ENCODE peak calls at places on chromosome 15, in seven cellular contexts. O is heart left ventricle, D is WERI-Rb-1, X is Peyer's patch, Z is endodermal cell, Q is dorsolateral prefrontal cortex, Y is SK-N-SH. S is an unnamed sample.

GRCh38 chr15:81981888-81982287 is 63.9 kb downstream of the MEX3B start:
- DNase-seq in O (no peak), D (no peak), X (no peak), Z (no peak), Q (no peak), Y (no peak), S (no peak)

GRCh38 chr15:77064539-77065308 is 6.2 kb downstream of the TSPAN3 start:
- DNase-seq in O (no peak), D (no peak), X (no peak), Z (no peak), Q (no peak), Y (no peak), S (no peak)

GRCh38 chr15:99442268-99442897 is 123.4 kb upstream of the MEF2A start:
- DNase-seq in O (peak), D (peak), X (peak), Z (peak), Q (no peak), Y (peak), S (peak)

GRCh38 chr15:38610748-38611147 is 46.1 kb upstream of the RASGRP1 start:
- DNase-seq in O (no peak), D (no peak), X (no peak), Z (no peak), Q (no peak), Y (no peak), S (no peak)

GRCh38 chr15:87227846-87228245 is 1028.7 kb downstream of the NTRK3 start:
- DNase-seq in O (no peak), D (no peak), X (no peak), Z (no peak), Q (no peak), Y (no peak), S (no peak)

GRCh38 chr15:29822100-29822684 is at the start of gene TJP1:
- DNase-seq in O (peak), D (peak), X (no peak), Z (peak), Q (peak), Y (peak), S (no peak)

GRCh38 chr15:64232400-64232799 is 69.6 kb upstream of the PPIB start:
- DNase-seq in O (no peak), D (no peak), X (no peak), Z (no peak), Q (no peak), Y (no peak), S (no peak)

GRCh38 chr15:82647835-82648256 is 683 bp upstream of the CPEB1 start:
- DNase-seq in O (no peak), D (peak), X (peak), Z (peak), Q (peak), Y (peak), S (no peak)

GRCh38 chr15:66454143-66454542 is 43.4 kb downstream of the SNAPC5 start:
- DNase-seq in O (no peak), D (no peak), X (no peak), Z (no peak), Q (no peak), Y (no peak), S (no peak)

GRCh38 chr15:28918141-28918983 is 32.6 kb downstream of the APBA2 start:
- DNase-seq in O (no peak), D (peak), X (no peak), Z (peak), Q (peak), Y (no peak), S (no peak)

GRCh38 chr15:73323374-73323955 is 45.3 kb downstream of the HCN4 start:
- DNase-seq in O (no peak), D (no peak), X (no peak), Z (no peak), Q (no peak), Y (no peak), S (no peak)

GRCh38 chr15:61989698-61990097 is 70.5 kb downstream of the VPS13C start:
- DNase-seq in O (no peak), D (no peak), X (no peak), Z (no peak), Q (no peak), Y (no peak), S (no peak)

GRCh38 chr15:29129903-29130302 is 139.7 kb downstream of the NSMCE3 start:
- DNase-seq in O (no peak), D (no peak), X (no peak), Z (peak), Q (no peak), Y (no peak), S (no peak)

GRCh38 chr15:65994832-65995231 is 125.5 kb downstream of the RAB11A start:
- DNase-seq in O (no peak), D (no peak), X (no peak), Z (no peak), Q (no peak), Y (no peak), S (no peak)

GRCh38 chr15:34802371-34802770 is 7.0 kb upstream of the ACTC1 start:
- DNase-seq in O (no peak), D (no peak), X (no peak), Z (no peak), Q (no peak), Y (no peak), S (no peak)

GRCh38 chr15:65583701-65584100 is 27.2 kb downstream of the INTS14 start:
- DNase-seq in O (no peak), D (no peak), X (peak), Z (no peak), Q (no peak), Y (peak), S (no peak)

GRCh38 chr15:99502661-99503060 is 63.1 kb upstream of the MEF2A start:
- DNase-seq in O (no peak), D (no peak), X (no peak), Z (peak), Q (no peak), Y (no peak), S (no peak)

GRCh38 chr15:65056868-65057548 is 10.8 kb downstream of the RASL12 start:
- DNase-seq in O (peak), D (no peak), X (no peak), Z (no peak), Q (no peak), Y (peak), S (no peak)

GRCh38 chr15:78075490-78076230 is 1.9 kb downstream of the TBC1D2B start:
- DNase-seq in O (no peak), D (no peak), X (no peak), Z (peak), Q (no peak), Y (no peak), S (peak)

GRCh38 chr15:71237456-71238188 is 122.4 kb downstream of the THSD4 start:
- DNase-seq in O (peak), D (no peak), X (no peak), Z (no peak), Q (no peak), Y (no peak), S (peak)

GRCh38 chr15:82966671-82967071 is 14.2 kb upstream of the HOMER2 start:
- DNase-seq in O (no peak), D (no peak), X (no peak), Z (no peak), Q (no peak), Y (no peak), S (no peak)

GRCh38 chr15:55496716-55497115 is 11.3 kb downstream of the DNAAF4 start:
- DNase-seq in O (no peak), D (no peak), X (no peak), Z (no peak), Q (no peak), Y (no peak), S (no peak)

GRCh38 chr15:89912674-89913396 is at the start of gene ARPIN:
- DNase-seq in O (peak), D (peak), X (no peak), Z (peak), Q (peak), Y (peak), S (no peak)

GRCh38 chr15:83960192-83960829 is 275.3 kb upstream of the GOLGA6L4 start:
- DNase-seq in O (no peak), D (no peak), X (no peak), Z (no peak), Q (no peak), Y (no peak), S (no peak)

GRCh38 chr15:68258684-68259083 is 18.9 kb upstream of the FEM1B start:
- DNase-seq in O (no peak), D (no peak), X (no peak), Z (no peak), Q (no peak), Y (no peak), S (no peak)

GRCh38 chr15:68259883-68260282 is 17.7 kb upstream of the FEM1B start:
- DNase-seq in O (no peak), D (no peak), X (no peak), Z (no peak), Q (no peak), Y (no peak), S (no peak)

GRCh38 chr15:68252925-68253534 is 23.5 kb upstream of the CLN6 start:
- DNase-seq in O (no peak), D (peak), X (no peak), Z (peak), Q (peak), Y (peak), S (no peak)

GRCh38 chr15:68261241-68261640 is 16.3 kb upstream of the FEM1B start:
- DNase-seq in O (no peak), D (no peak), X (no peak), Z (no peak), Q (no peak), Y (no peak), S (no peak)

GRCh38 chr15:68256675-68257450 is 20.7 kb upstream of the FEM1B start:
- DNase-seq in O (peak), D (peak), X (peak), Z (peak), Q (peak), Y (no peak), S (peak)
- TF ChIP-seq CTCF in O (no peak), D (no peak), X (no peak), Z (peak), Q (peak), Y (no peak), S (peak)

GRCh38 chr15:40956543-40956982 is 3.3 kb downstream of the CHAC1 start:
- DNase-seq in O (no peak), D (no peak), X (no peak), Z (no peak), Q (no peak), Y (no peak), S (no peak)

GRCh38 chr15:40958146-40958545 is 4.9 kb downstream of the CHAC1 start:
- DNase-seq in O (no peak), D (no peak), X (no peak), Z (no peak), Q (no peak), Y (no peak), S (no peak)

GRCh38 chr15:40955930-40956542 is 2.8 kb downstream of the CHAC1 start:
- DNase-seq in O (no peak), D (no peak), X (no peak), Z (no peak), Q (no peak), Y (no peak), S (no peak)

GRCh38 chr15:40957581-40958051 is 4.3 kb downstream of the CHAC1 start:
- DNase-seq in O (peak), D (no peak), X (no peak), Z (no peak), Q (no peak), Y (peak), S (no peak)

GRCh38 chr15:40957041-40957555 is 3.8 kb downstream of the CHAC1 start:
- DNase-seq in O (no peak), D (no peak), X (no peak), Z (no peak), Q (no peak), Y (no peak), S (no peak)
- H3K4me3 ChIP-seq in O (no peak), D (no peak), X (no peak), Z (no peak), Q (no peak), Y (no peak), S (no peak)

GRCh38 chr15:25504307-25504706 is 65.5 kb upstream of the UBE3A start:
- DNase-seq in O (no peak), D (no peak), X (no peak), Z (peak), Q (no peak), Y (no peak), S (no peak)

GRCh38 chr15:25498835-25499234 is 60.0 kb upstream of the UBE3A start:
- DNase-seq in O (no peak), D (no peak), X (no peak), Z (no peak), Q (no peak), Y (no peak), S (no peak)

GRCh38 chr15:25497934-25498333 is 59.1 kb upstream of the UBE3A start:
- DNase-seq in O (no peak), D (no peak), X (no peak), Z (no peak), Q (no peak), Y (no peak), S (no peak)

DNA sequence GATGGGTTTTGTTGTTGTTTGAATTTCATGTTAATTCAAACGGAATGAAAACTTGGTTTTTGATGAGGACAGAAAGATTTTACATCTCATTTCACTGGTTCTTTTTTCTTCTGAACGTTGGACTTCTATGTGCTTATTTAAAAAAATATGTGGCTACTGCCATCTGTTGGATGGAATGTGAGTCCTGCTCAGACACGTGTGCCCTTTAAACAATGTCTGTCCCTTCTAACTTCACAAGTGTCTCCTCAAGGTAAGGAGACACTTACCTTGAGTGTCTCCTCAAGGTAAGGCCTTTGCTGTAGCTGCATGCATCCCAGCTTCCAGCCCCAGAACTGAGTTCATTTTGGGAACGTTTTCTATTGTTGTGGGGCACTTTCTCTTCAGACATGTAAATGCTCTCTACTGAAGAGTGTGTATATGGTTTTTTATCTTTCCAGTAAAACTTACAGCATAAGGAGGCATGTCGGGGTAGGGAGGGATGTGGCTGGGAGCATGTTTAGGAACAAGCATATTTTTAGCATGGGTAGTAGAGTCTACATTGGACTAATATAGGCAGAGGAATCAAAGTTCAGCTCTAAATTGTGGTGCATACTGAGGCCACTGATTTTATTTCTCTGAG is 63.1 kb upstream of the UBE3A start:
- DNase-seq in O (no peak), D (peak), X (no peak), Z (peak), Q (no peak), Y (peak), S (no peak)
- TF ChIP-seq CTCF in O (peak), D (peak), X (no peak), Z (peak), Q (peak), Y (peak), S (peak)

DNA sequence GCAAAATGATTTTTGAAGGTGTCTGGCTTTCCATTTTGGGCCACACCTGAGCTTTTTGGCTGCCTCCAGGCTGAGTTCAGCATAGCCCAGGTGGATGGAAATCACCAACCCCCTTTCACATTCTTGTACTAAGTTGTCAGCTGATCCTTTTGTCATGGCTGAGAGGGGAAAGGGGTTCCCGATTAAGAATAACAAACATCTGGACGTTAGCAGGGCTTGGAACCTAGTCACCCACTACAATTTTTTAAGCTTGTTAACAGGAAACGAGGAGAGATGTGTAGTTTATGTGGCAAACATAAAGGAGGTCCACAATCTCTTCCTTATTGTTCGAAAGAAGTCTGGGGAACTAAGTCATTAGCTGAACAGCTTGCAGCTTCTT is 4.9 kb downstream of the NR2F2 start:
- DNase-seq in O (no peak), D (no peak), X (no peak), Z (no peak), Q (no peak), Y (no peak), S (no peak)
- H3K4me3 ChIP-seq in O (peak), D (no peak), X (peak), Z (peak), Q (peak), Y (peak), S (peak)

DNA sequence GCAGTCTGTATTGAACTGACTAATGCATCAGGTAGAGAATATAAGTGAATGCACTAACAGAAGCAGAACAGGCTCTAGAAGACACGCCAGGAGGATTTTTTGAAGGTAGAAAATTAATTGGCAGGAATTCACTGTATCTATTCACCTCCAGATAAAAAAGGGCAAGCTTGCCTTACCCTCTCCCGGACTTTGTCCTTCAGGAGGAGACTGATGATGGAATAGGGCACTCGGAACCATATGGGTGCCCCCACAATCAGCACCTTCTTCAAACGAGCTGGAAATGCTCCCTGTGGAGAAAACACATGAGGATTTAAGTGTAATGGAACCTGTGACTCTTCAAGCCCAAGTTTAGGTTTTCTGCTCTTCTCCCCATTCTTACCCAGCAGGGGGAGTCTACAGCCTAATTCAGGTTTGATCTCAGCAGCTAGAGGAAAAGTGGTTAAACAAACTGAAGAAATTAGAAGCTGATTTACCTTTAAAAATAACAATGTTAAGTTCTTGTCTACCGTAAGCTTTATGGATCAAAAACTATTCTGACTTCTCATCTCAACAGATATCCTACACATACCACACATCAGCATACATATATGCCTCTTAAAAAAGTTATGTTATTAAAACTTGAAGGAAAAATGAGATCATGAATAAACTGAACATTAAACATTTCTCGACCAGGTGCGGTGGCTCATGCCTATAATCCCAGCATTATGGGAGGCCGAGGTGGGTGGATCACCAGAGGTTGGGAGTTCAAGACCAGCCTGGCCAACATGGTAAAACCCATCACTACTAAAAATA is 57.4 kb upstream of the SIN3A start:
- DNase-seq in O (no peak), D (no peak), X (no peak), Z (peak), Q (no peak), Y (peak), S (peak)
- TF ChIP-seq CTCF in O (peak), D (peak), X (no peak), Z (peak), Q (peak), Y (peak), S (peak)

GRCh38 chr15:43009206-43009605 is 88.6 kb upstream of the TTBK2 start:
- DNase-seq in O (no peak), D (no peak), X (no peak), Z (no peak), Q (no peak), Y (no peak), S (no peak)
- H3K4me3 ChIP-seq in O (no peak), D (no peak), X (no peak), Z (no peak), Q (no peak), Y (no peak), S (no peak)

GRCh38 chr15:70098170-70098460 is 398 bp upstream of the TLE3 start:
- DNase-seq in O (no peak), D (no peak), X (peak), Z (no peak), Q (no peak), Y (no peak), S (no peak)
- TF ChIP-seq CTCF in O (no peak), D (no peak), X (no peak), Z (peak), Q (no peak), Y (peak), S (no peak)

DNA sequence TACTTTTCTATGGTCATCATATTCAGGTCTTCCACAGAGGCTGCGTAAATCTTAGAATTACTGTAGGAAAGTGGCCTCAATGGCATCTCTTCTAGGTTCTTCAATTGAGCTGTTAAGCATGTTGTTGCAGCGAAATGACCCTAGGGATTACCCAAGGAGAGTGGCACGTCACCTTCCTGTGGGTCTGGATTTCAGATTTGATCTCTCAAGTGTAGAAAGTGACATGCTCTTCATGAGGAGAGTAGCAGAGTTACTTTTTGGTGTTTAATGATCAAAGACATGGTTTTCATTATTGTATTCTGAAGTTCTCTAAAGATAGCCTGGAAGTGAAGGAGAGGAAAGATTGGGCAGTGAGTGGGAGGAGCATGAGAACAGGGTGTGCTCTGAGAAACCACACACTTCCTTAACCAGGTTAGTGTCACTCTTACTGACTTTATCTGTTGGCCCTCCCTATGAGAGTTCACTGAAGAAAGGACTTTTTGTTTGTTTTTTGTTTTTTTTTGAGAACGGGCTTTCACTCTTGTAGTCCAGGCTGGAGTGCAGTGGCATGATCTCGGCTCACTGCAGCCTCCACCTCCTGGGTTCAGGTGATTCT is 153.6 kb downstream of the AKAP13 start:
- DNase-seq in O (no peak), D (no peak), X (peak), Z (no peak), Q (no peak), Y (no peak), S (no peak)
- H3K4me3 ChIP-seq in O (no peak), D (no peak), X (no peak), Z (no peak), Q (no peak), Y (no peak), S (no peak)

GRCh38 chr15:27250223-27250622 is 279.2 kb downstream of the GABRG3 start:
- DNase-seq in O (no peak), D (no peak), X (no peak), Z (no peak), Q (no peak), Y (no peak), S (no peak)
- TF ChIP-seq CTCF in O (no peak), D (peak), X (no peak), Z (peak), Q (no peak), Y (no peak), S (no peak)

GRCh38 chr15:101620645-101621044 is 31.5 kb downstream of the TM2D3 start:
- DNase-seq in O (no peak), D (no peak), X (no peak), Z (no peak), Q (no peak), Y (no peak), S (no peak)
- H3K4me3 ChIP-seq in O (no peak), D (no peak), X (no peak), Z (no peak), Q (no peak), Y (no peak), S (no peak)

S was measured in BJ.